ENCODE peak calls at places on chromosome 7, in seven cellular contexts. S is WTC11; L is effector CD4-positive, alpha-beta T cell; T is posterior cingulate gyrus; A is spleen; C is thoracic aorta; I is stimulated activated CD8-positive, alpha-beta memory T cell treated with anti-CD3 and anti-CD28 coated beads, Interleukin-15, amount 100 ng/mL, for 1 hour. N is an unnamed sample.

GRCh38 chr7:149125864-149126661 is at the start of gene ZNF425:
- DNase-seq in S (peak), L (peak), T (peak), A (peak), C (peak), I (peak), N (peak)

GRCh38 chr7:5320802-5321396 is 38.2 kb downstream of the SLC29A4 start:
- DNase-seq in S (no peak), L (no peak), T (no peak), A (no peak), C (no peak), I (no peak), N (no peak)

GRCh38 chr7:112422842-112423496 is 27.3 kb upstream of the IFRD1 start:
- DNase-seq in S (peak), L (no peak), T (no peak), A (peak), C (peak), I (no peak), N (no peak)

GRCh38 chr7:2079332-2080068 is 153.2 kb downstream of the MAD1L1 start:
- DNase-seq in S (no peak), L (no peak), T (no peak), A (no peak), C (no peak), I (no peak), N (no peak)

GRCh38 chr7:130277763-130278643 is 11.3 kb downstream of the CPA2 start:
- DNase-seq in S (peak), L (no peak), T (no peak), A (no peak), C (no peak), I (no peak), N (no peak)

GRCh38 chr7:137689761-137690160 is 157.0 kb downstream of the DGKI start:
- DNase-seq in S (no peak), L (no peak), T (no peak), A (no peak), C (no peak), I (no peak), N (no peak)

GRCh38 chr7:46569117-46569433 is 648.0 kb upstream of the IGFBP3 start:
- DNase-seq in S (no peak), L (no peak), T (no peak), A (no peak), C (no peak), I (no peak), N (no peak)

GRCh38 chr7:2719007-2719406 is 31.0 kb downstream of the AMZ1 start:
- DNase-seq in S (peak), L (peak), T (no peak), A (peak), C (no peak), I (peak), N (no peak)

GRCh38 chr7:23183279-23184012 is 1.6 kb downstream of the NUP42 start:
- DNase-seq in S (no peak), L (no peak), T (no peak), A (no peak), C (no peak), I (no peak), N (no peak)

GRCh38 chr7:6516387-6516983 is 34.8 kb downstream of the GRID2IP start:
- DNase-seq in S (peak), L (peak), T (peak), A (peak), C (peak), I (peak), N (peak)

GRCh38 chr7:292826-293225 is 2.9 kb downstream of the FOXL3 start:
- DNase-seq in S (no peak), L (no peak), T (no peak), A (peak), C (no peak), I (no peak), N (no peak)

GRCh38 chr7:68476966-68477365 is 1121.3 kb upstream of the AUTS2 start:
- DNase-seq in S (no peak), L (no peak), T (no peak), A (no peak), C (no peak), I (no peak), N (no peak)

GRCh38 chr7:22771194-22771593 is 44.2 kb downstream of the IL6 start:
- DNase-seq in S (no peak), L (no peak), T (no peak), A (no peak), C (no peak), I (no peak), N (no peak)

GRCh38 chr7:151340794-151341356 is 737 bp upstream of the NUB1 start:
- DNase-seq in S (no peak), L (no peak), T (no peak), A (no peak), C (no peak), I (no peak), N (no peak)

GRCh38 chr7:66140924-66141323 is 26.3 kb downstream of the CRCP start:
- DNase-seq in S (peak), L (no peak), T (peak), A (no peak), C (no peak), I (no peak), N (no peak)

GRCh38 chr7:50552921-50553320 is 12.3 kb downstream of the DDC start:
- DNase-seq in S (no peak), L (no peak), T (no peak), A (no peak), C (no peak), I (no peak), N (no peak)

GRCh38 chr7:134701272-134701671 is 54.6 kb downstream of the BPGM start:
- DNase-seq in S (no peak), L (no peak), T (no peak), A (no peak), C (no peak), I (no peak), N (no peak)

GRCh38 chr7:98365863-98366561 is 34.9 kb downstream of the BAIAP2L1 start:
- DNase-seq in S (no peak), L (no peak), T (no peak), A (peak), C (no peak), I (no peak), N (no peak)

GRCh38 chr7:49398730-49399129 is 374.7 kb upstream of the VWC2 start:
- DNase-seq in S (no peak), L (no peak), T (no peak), A (no peak), C (no peak), I (no peak), N (no peak)

GRCh38 chr7:128829391-128830166 is 627 bp upstream of the FLNC start:
- DNase-seq in S (no peak), L (no peak), T (no peak), A (no peak), C (no peak), I (no peak), N (no peak)

GRCh38 chr7:130349911-130350782 is 5.5 kb downstream of the CPA5 start:
- DNase-seq in S (no peak), L (no peak), T (no peak), A (no peak), C (no peak), I (no peak), N (no peak)

GRCh38 chr7:123749537-123749857 is 694 bp upstream of the WASL start:
- DNase-seq in S (no peak), L (no peak), T (no peak), A (no peak), C (no peak), I (no peak), N (no peak)

GRCh38 chr7:80263821-80264220 is 129.2 kb downstream of the GNAI1 start:
- DNase-seq in S (no peak), L (no peak), T (no peak), A (no peak), C (no peak), I (no peak), N (no peak)

GRCh38 chr7:3655635-3656034 is 354.6 kb downstream of the SDK1 start:
- DNase-seq in S (no peak), L (no peak), T (no peak), A (no peak), C (no peak), I (no peak), N (no peak)

GRCh38 chr7:15199482-15199881 is 296.9 kb upstream of the DGKB start:
- DNase-seq in S (no peak), L (no peak), T (no peak), A (no peak), C (no peak), I (no peak), N (no peak)

GRCh38 chr7:81190997-81191747 is 272.3 kb upstream of the SEMA3C start:
- DNase-seq in S (no peak), L (no peak), T (no peak), A (no peak), C (no peak), I (no peak), N (no peak)

GRCh38 chr7:4753610-4754432 is 21.6 kb upstream of the AP5Z1 start:
- DNase-seq in S (peak), L (peak), T (peak), A (peak), C (no peak), I (peak), N (no peak)

GRCh38 chr7:142866361-142867096 is 11.7 kb downstream of the EPHB6 start:
- DNase-seq in S (peak), L (no peak), T (no peak), A (no peak), C (no peak), I (no peak), N (no peak)

GRCh38 chr7:91270372-91270771 is 6.1 kb downstream of the FZD1 start:
- DNase-seq in S (no peak), L (no peak), T (no peak), A (no peak), C (no peak), I (no peak), N (no peak)

GRCh38 chr7:142583424-142583823 is 165.8 kb upstream of the PRSS1 start:
- DNase-seq in S (no peak), L (no peak), T (no peak), A (no peak), C (no peak), I (no peak), N (no peak)

GRCh38 chr7:33669251-33669670 is 236.1 kb upstream of the BMPER start:
- DNase-seq in S (no peak), L (no peak), T (no peak), A (no peak), C (no peak), I (no peak), N (no peak)

GRCh38 chr7:28407643-28408042 is 4.7 kb upstream of the CREB5 start:
- DNase-seq in S (no peak), L (no peak), T (no peak), A (no peak), C (no peak), I (no peak), N (no peak)

GRCh38 chr7:37832194-37832593 is 16.2 kb upstream of the NME8 start:
- DNase-seq in S (no peak), L (no peak), T (peak), A (peak), C (peak), I (no peak), N (no peak)

GRCh38 chr7:76234931-76235441 is 33.3 kb downstream of the SRRM3 start:
- DNase-seq in S (peak), L (peak), T (peak), A (peak), C (peak), I (peak), N (peak)

GRCh38 chr7:19392246-19392645 is 247.0 kb upstream of the FERD3L start:
- DNase-seq in S (no peak), L (no peak), T (no peak), A (no peak), C (no peak), I (no peak), N (no peak)

GRCh38 chr7:132150711-132151110 is 425.6 kb downstream of the PLXNA4 start:
- DNase-seq in S (no peak), L (no peak), T (no peak), A (no peak), C (no peak), I (no peak), N (no peak)

GRCh38 chr7:30970594-30971094 is 6.9 kb downstream of the GHRHR start:
- DNase-seq in S (peak), L (no peak), T (no peak), A (no peak), C (no peak), I (no peak), N (no peak)

N was measured in NCI-H1048.